ENCODE peak calls at places on chromosomes 16 and 17, in seven cellular contexts. One of them, this sample, is unnamed.

GRCh38 chr17:82342361-82343079 is 9.0 kb upstream of the SECTM1 start:
- DNase-seq in fibroblast of pulmonary artery: no peak
- DNase-seq in astrocyte of the cerebellum: no peak
- DNase-seq in bronchial epithelial cell: no peak
- DNase-seq in stomach: no peak
- DNase-seq in fibroblast of lung: no peak
- DNase-seq in ovary: no peak
- DNase-seq in this sample: no peak

GRCh38 chr17:81406117-81406953 is 11.1 kb downstream of the BAHCC1 start:
- DNase-seq in astrocyte of the cerebellum: no peak
- DNase-seq in stomach: no peak
- DNase-seq in fibroblast of lung: no peak
- DNase-seq in fibroblast of pulmonary artery: no peak
- DNase-seq in bronchial epithelial cell: no peak
- DNase-seq in ovary: no peak
- DNase-seq in this sample: no peak

GRCh38 chr17:65557349-65558310 is 3.8 kb downstream of the AXIN2 start:
- DNase-seq in stomach: no peak
- DNase-seq in fibroblast of lung: peak
- DNase-seq in ovary: no peak
- DNase-seq in astrocyte of the cerebellum: peak
- DNase-seq in bronchial epithelial cell: no peak
- DNase-seq in fibroblast of pulmonary artery: peak
- DNase-seq in this sample: peak

GRCh38 chr17:83095016-83095415 is 15.6 kb downstream of the METRNL start:
- DNase-seq in bronchial epithelial cell: no peak
- DNase-seq in fibroblast of pulmonary artery: no peak
- DNase-seq in fibroblast of lung: no peak
- DNase-seq in ovary: no peak
- DNase-seq in astrocyte of the cerebellum: no peak
- DNase-seq in stomach: no peak
- DNase-seq in this sample: no peak

GRCh38 chr17:10447035-10447931 is 22.1 kb downstream of the MYH4 start:
- DNase-seq in bronchial epithelial cell: no peak
- DNase-seq in fibroblast of lung: no peak
- DNase-seq in astrocyte of the cerebellum: no peak
- DNase-seq in stomach: no peak
- DNase-seq in fibroblast of pulmonary artery: no peak
- DNase-seq in ovary: no peak
- DNase-seq in this sample: peak

GRCh38 chr17:30380643-30381419 is 2.1 kb downstream of the CPD start:
- DNase-seq in astrocyte of the cerebellum: no peak
- DNase-seq in fibroblast of lung: no peak
- DNase-seq in bronchial epithelial cell: no peak
- DNase-seq in stomach: no peak
- DNase-seq in ovary: no peak
- DNase-seq in fibroblast of pulmonary artery: no peak
- DNase-seq in this sample: no peak

GRCh38 chr16:796296-797119 is 4.0 kb downstream of the GNG13 start:
- DNase-seq in fibroblast of lung: no peak
- DNase-seq in stomach: no peak
- DNase-seq in bronchial epithelial cell: no peak
- DNase-seq in astrocyte of the cerebellum: no peak
- DNase-seq in ovary: no peak
- DNase-seq in fibroblast of pulmonary artery: no peak
- DNase-seq in this sample: no peak

GRCh38 chr16:22614271-22614947 is 103.7 kb downstream of the NPIPB5 start:
- DNase-seq in astrocyte of the cerebellum: no peak
- DNase-seq in ovary: no peak
- DNase-seq in bronchial epithelial cell: peak
- DNase-seq in fibroblast of pulmonary artery: no peak
- DNase-seq in fibroblast of lung: peak
- DNase-seq in stomach: no peak
- DNase-seq in this sample: no peak

GRCh38 chr16:60641067-60641466 is 1395.2 kb downstream of the CDH8 start:
- DNase-seq in astrocyte of the cerebellum: no peak
- DNase-seq in stomach: no peak
- DNase-seq in fibroblast of pulmonary artery: no peak
- DNase-seq in fibroblast of lung: peak
- DNase-seq in ovary: no peak
- DNase-seq in bronchial epithelial cell: no peak
- DNase-seq in this sample: no peak

GRCh38 chr17:20284018-20284417 is 183.3 kb downstream of the LGALS9B start:
- DNase-seq in stomach: no peak
- DNase-seq in astrocyte of the cerebellum: peak
- DNase-seq in fibroblast of pulmonary artery: no peak
- DNase-seq in fibroblast of lung: peak
- DNase-seq in ovary: no peak
- DNase-seq in bronchial epithelial cell: no peak
- DNase-seq in this sample: no peak

GRCh38 chr17:20066253-20066652 is 57.1 kb downstream of the SPECC1 start:
- DNase-seq in astrocyte of the cerebellum: peak
- DNase-seq in fibroblast of lung: peak
- DNase-seq in ovary: peak
- DNase-seq in stomach: peak
- DNase-seq in bronchial epithelial cell: peak
- DNase-seq in fibroblast of pulmonary artery: peak
- DNase-seq in this sample: no peak

GRCh38 chr17:9004961-9005285 is 16.4 kb upstream of the NTN1 start:
- DNase-seq in fibroblast of pulmonary artery: no peak
- DNase-seq in astrocyte of the cerebellum: no peak
- DNase-seq in stomach: no peak
- DNase-seq in ovary: no peak
- DNase-seq in bronchial epithelial cell: no peak
- DNase-seq in fibroblast of lung: no peak
- DNase-seq in this sample: no peak

GRCh38 chr17:9002610-9003354 is 18.5 kb upstream of the NTN1 start:
- DNase-seq in bronchial epithelial cell: no peak
- DNase-seq in fibroblast of lung: peak
- DNase-seq in stomach: no peak
- DNase-seq in astrocyte of the cerebellum: no peak
- DNase-seq in fibroblast of pulmonary artery: no peak
- DNase-seq in ovary: no peak
- DNase-seq in this sample: peak

GRCh38 chr17:9006175-9006767 is 15.0 kb upstream of the NTN1 start:
- DNase-seq in stomach: no peak
- DNase-seq in ovary: no peak
- DNase-seq in astrocyte of the cerebellum: no peak
- DNase-seq in fibroblast of pulmonary artery: no peak
- DNase-seq in fibroblast of lung: no peak
- DNase-seq in bronchial epithelial cell: no peak
- DNase-seq in this sample: no peak

GRCh38 chr17:9003355-9004131 is 17.8 kb upstream of the NTN1 start:
- DNase-seq in ovary: no peak
- DNase-seq in fibroblast of pulmonary artery: no peak
- DNase-seq in fibroblast of lung: no peak
- DNase-seq in stomach: no peak
- DNase-seq in astrocyte of the cerebellum: no peak
- DNase-seq in bronchial epithelial cell: no peak
- DNase-seq in this sample: no peak

DNA sequence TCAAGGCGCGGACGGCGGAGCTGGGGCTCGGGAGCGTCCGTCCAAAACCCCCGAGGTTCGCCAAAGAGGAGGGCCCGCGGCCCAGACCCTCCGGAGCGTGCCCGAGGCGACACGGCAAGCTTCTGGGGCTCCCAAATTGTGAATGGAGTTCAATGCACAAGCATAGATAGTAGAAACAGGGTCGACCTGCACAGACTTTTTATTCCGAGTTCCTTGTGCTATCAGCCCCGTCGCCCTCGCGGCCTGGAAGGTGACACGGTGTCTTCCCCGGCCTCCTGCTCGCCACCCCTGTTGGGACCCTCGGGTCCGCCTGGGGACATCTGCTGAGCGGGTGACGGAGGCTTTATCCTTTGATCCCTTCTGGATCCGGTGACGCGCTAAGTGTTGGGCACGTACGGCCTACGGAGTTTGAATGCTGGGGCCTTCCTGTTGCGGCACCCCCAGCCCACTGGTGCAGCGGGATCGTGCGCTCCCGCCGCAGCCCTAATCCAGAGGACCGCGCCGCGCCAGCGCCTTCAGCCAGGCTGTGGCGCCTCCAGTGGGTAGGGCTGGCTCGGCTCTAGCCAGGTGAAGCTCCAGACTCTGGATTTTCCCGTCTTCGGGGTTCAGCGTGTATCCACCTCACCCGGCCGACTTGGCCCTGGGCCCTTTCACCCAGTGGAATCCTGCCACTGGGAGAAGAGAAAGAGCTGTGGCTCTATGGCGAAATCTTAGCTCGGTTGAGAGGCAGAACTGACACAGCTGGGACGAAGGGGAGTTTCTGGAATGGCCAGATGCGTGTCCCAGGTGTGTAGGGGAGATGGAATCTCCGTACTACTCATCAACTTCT is 17.0 kb upstream of the NTN1 start:
- DNase-seq in fibroblast of pulmonary artery: no peak
- DNase-seq in stomach: no peak
- DNase-seq in fibroblast of lung: no peak
- DNase-seq in ovary: no peak
- DNase-seq in bronchial epithelial cell: no peak
- DNase-seq in astrocyte of the cerebellum: no peak
- DNase-seq in this sample: no peak
- TF ChIP-seq CTCF in fibroblast of pulmonary artery: no peak
- TF ChIP-seq CTCF in stomach: no peak
- TF ChIP-seq CTCF in fibroblast of lung: no peak
- TF ChIP-seq CTCF in ovary: no peak
- TF ChIP-seq CTCF in bronchial epithelial cell: no peak
- TF ChIP-seq CTCF in astrocyte of the cerebellum: no peak
- TF ChIP-seq CTCF in this sample: no peak

GRCh38 chr17:3800362-3801042 is 486 bp downstream of the ITGAE start:
- DNase-seq in fibroblast of pulmonary artery: no peak
- DNase-seq in ovary: peak
- DNase-seq in bronchial epithelial cell: no peak
- DNase-seq in fibroblast of lung: no peak
- DNase-seq in astrocyte of the cerebellum: no peak
- DNase-seq in stomach: peak
- DNase-seq in this sample: no peak
- H3K4me3 ChIP-seq in fibroblast of pulmonary artery: no peak
- H3K4me3 ChIP-seq in ovary: no peak
- H3K4me3 ChIP-seq in bronchial epithelial cell: no peak
- H3K4me3 ChIP-seq in fibroblast of lung: no peak
- H3K4me3 ChIP-seq in astrocyte of the cerebellum: no peak
- H3K4me3 ChIP-seq in stomach: no peak
- H3K4me3 ChIP-seq in this sample: no peak

GRCh38 chr16:8907096-8907495 is 24.9 kb downstream of the LITAFD start:
- DNase-seq in astrocyte of the cerebellum: no peak
- DNase-seq in bronchial epithelial cell: no peak
- DNase-seq in fibroblast of pulmonary artery: no peak
- DNase-seq in fibroblast of lung: peak
- DNase-seq in stomach: no peak
- DNase-seq in ovary: no peak
- DNase-seq in this sample: no peak
- TF ChIP-seq CTCF in astrocyte of the cerebellum: no peak
- TF ChIP-seq CTCF in bronchial epithelial cell: no peak
- TF ChIP-seq CTCF in fibroblast of pulmonary artery: no peak
- TF ChIP-seq CTCF in fibroblast of lung: no peak
- TF ChIP-seq CTCF in stomach: no peak
- TF ChIP-seq CTCF in ovary: no peak
- TF ChIP-seq CTCF in this sample: no peak

GRCh38 chr16:71288570-71288889 is 672 bp downstream of the CMTR2 start:
- DNase-seq in fibroblast of lung: peak
- DNase-seq in ovary: no peak
- DNase-seq in bronchial epithelial cell: peak
- DNase-seq in astrocyte of the cerebellum: no peak
- DNase-seq in stomach: no peak
- DNase-seq in fibroblast of pulmonary artery: peak
- DNase-seq in this sample: no peak

GRCh38 chr16:71287454-71287853 is 1.7 kb downstream of the CMTR2 start:
- DNase-seq in fibroblast of lung: no peak
- DNase-seq in bronchial epithelial cell: no peak
- DNase-seq in astrocyte of the cerebellum: no peak
- DNase-seq in stomach: no peak
- DNase-seq in ovary: no peak
- DNase-seq in fibroblast of pulmonary artery: no peak
- DNase-seq in this sample: no peak

GRCh38 chr16:71289732-71290062 is 495 bp upstream of the CMTR2 start:
- DNase-seq in fibroblast of lung: no peak
- DNase-seq in bronchial epithelial cell: no peak
- DNase-seq in astrocyte of the cerebellum: no peak
- DNase-seq in stomach: no peak
- DNase-seq in fibroblast of pulmonary artery: no peak
- DNase-seq in ovary: no peak
- DNase-seq in this sample: no peak

GRCh38 chr16:71288890-71289731 is at the start of gene CMTR2:
- DNase-seq in ovary: peak
- DNase-seq in fibroblast of pulmonary artery: peak
- DNase-seq in fibroblast of lung: peak
- DNase-seq in astrocyte of the cerebellum: peak
- DNase-seq in bronchial epithelial cell: peak
- DNase-seq in stomach: peak
- DNase-seq in this sample: peak

DNA sequence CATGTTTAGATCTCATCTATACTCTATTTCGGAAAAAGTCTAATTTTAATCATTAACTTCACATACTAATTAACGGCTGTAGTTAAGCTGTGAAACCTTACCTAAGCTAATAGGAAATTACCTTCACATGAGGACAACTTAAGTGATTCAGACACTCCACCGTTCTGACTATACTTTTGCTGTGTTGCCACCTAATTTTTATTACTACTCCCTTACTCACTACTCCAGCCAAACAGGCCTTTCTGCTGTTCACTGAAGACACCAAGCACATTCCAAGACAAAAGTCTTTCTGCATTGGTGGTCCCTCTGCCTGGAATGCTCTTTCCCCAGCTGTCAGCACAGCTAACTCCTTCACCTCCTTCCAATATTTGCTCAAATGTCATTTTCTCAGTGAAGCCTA is 1.3 kb downstream of the CMTR2 start:
- DNase-seq in ovary: no peak
- DNase-seq in fibroblast of pulmonary artery: no peak
- DNase-seq in bronchial epithelial cell: peak
- DNase-seq in stomach: no peak
- DNase-seq in astrocyte of the cerebellum: no peak
- DNase-seq in fibroblast of lung: no peak
- DNase-seq in this sample: no peak
- H3K4me3 ChIP-seq in ovary: no peak
- H3K4me3 ChIP-seq in fibroblast of pulmonary artery: peak
- H3K4me3 ChIP-seq in bronchial epithelial cell: peak
- H3K4me3 ChIP-seq in stomach: no peak
- H3K4me3 ChIP-seq in astrocyte of the cerebellum: peak
- H3K4me3 ChIP-seq in fibroblast of lung: peak
- H3K4me3 ChIP-seq in this sample: no peak